ENCODE peak calls at places on chromosome 1, in seven cellular contexts. O is cardiac muscle cell, L is HT1080, W is NT2/D1, V is NCI-H510A treated with DMSO at 0.1 percent for 48 hours, X is D341Med, Y is small intestine. T is an unnamed sample.

GRCh38 chr1:147580609-147581008 is 39.3 kb downstream of the BCL9 start:
- DNase-seq in O (no peak), L (no peak), W (no peak), V (no peak), X (no peak), Y (no peak), T (no peak)

GRCh38 chr1:206708058-206708457 is 23.4 kb downstream of the MAPKAPK2 start:
- DNase-seq in O (no peak), L (no peak), W (no peak), V (no peak), X (no peak), Y (no peak), T (no peak)

GRCh38 chr1:61604684-61605083 is 120.3 kb downstream of the TM2D1 start:
- DNase-seq in O (no peak), L (no peak), W (no peak), V (no peak), X (no peak), Y (no peak), T (no peak)

GRCh38 chr1:58162952-58163550 is 383.5 kb downstream of the OMA1 start:
- DNase-seq in O (peak; percentile 73), L (peak; percentile 54), W (peak; percentile 87), V (peak; percentile 79), X (peak; percentile 63), Y (peak; percentile 55), T (peak; percentile 87)

GRCh38 chr1:112673589-112674439 is 645 bp upstream of the MOV10 start:
- DNase-seq in O (peak; percentile 82), L (peak; percentile 53), W (no peak), V (peak; percentile 38), X (no peak), Y (peak; percentile 59), T (peak; percentile 38)

GRCh38 chr1:1223891-1224290 is 7.9 kb downstream of the SDF4 start:
- DNase-seq in O (no peak), L (no peak), W (no peak), V (no peak), X (no peak), Y (no peak), T (no peak)

GRCh38 chr1:185238447-185238846 is 78.6 kb downstream of the IVNS1ABP start:
- DNase-seq in O (peak; percentile 41), L (no peak), W (no peak), V (no peak), X (peak; percentile 24), Y (peak; percentile 11), T (peak; percentile 12)

GRCh38 chr1:44276006-44276405 is 62.7 kb downstream of the DMAP1 start:
- DNase-seq in O (peak; percentile 29), L (no peak), W (no peak), V (peak; percentile 100), X (no peak), Y (no peak), T (peak; percentile 86)

GRCh38 chr1:211736351-211736915 is 61.0 kb upstream of the NEK2 start:
- DNase-seq in O (peak; percentile 45), L (no peak), W (no peak), V (no peak), X (peak; percentile 89), Y (no peak), T (no peak)

GRCh38 chr1:108050911-108051624 is 86.1 kb upstream of the VAV3 start:
- DNase-seq in O (no peak), L (no peak), W (no peak), V (no peak), X (no peak), Y (no peak), T (no peak)

GRCh38 chr1:222334026-222334680 is 213.8 kb downstream of the HHIPL2 start:
- DNase-seq in O (peak; percentile 15), L (peak; percentile 87), W (no peak), V (no peak), X (no peak), Y (no peak), T (no peak)

GRCh38 chr1:35808376-35809155 is 750 bp downstream of the AGO4 start:
- DNase-seq in O (peak; percentile 14), L (peak; percentile 15), W (no peak), V (no peak), X (peak; percentile 30), Y (no peak), T (peak; percentile 14)